ENCODE peak calls at places on chromosomes 2 and 18, in four cellular contexts. Y, U, N and S are unnamed samples.
A peak's percentile ranks its signal among the peaks of the same experiment; 100 is the strongest.

GRCh38 chr2:11713815-11714214 is 32.6 kb upstream of the LPIN1 start:
- DNase-seq in U (no peak), Y (no peak), N (no peak), S (no peak)

GRCh38 chr18:7696846-7697245 is 129.7 kb downstream of the PTPRM start:
- DNase-seq in Y (no peak), U (peak; percentile 24), N (no peak), S (no peak)

GRCh38 chr2:237935740-237936452 is 30.9 kb upstream of the UBE2F start:
- DNase-seq in N (no peak), U (peak; percentile 43), Y (no peak), S (no peak)

GRCh38 chr2:37568565-37568964 is 102.9 kb downstream of the CDC42EP3 start:
- DNase-seq in Y (no peak), U (no peak), N (no peak), S (no peak)

GRCh38 chr2:186887107-186888090 is 38.4 kb upstream of the ZSWIM2 start:
- DNase-seq in N (no peak), U (peak; percentile 98), Y (no peak), S (peak; percentile 63)

GRCh38 chr2:97713296-97714083 is at the start of gene ZAP70:
- DNase-seq in U (no peak), Y (no peak), N (peak; percentile 63), S (peak; percentile 64)

GRCh38 chr2:25938345-25938744 is 44.0 kb downstream of the KIF3C start:
- DNase-seq in U (no peak), Y (no peak), N (no peak), S (peak; percentile 82)

GRCh38 chr2:112881217-112882000 is 29.6 kb upstream of the IL37 start:
- DNase-seq in N (no peak), Y (no peak), U (peak; percentile 70), S (no peak)

GRCh38 chr2:29073913-29074312 is 410 bp downstream of the PCARE start:
- DNase-seq in U (no peak), Y (no peak), N (no peak), S (no peak)

GRCh38 chr2:219495531-219496122 is 3.1 kb upstream of the GMPPA start:
- DNase-seq in U (peak; percentile 73), Y (peak; percentile 55), N (no peak), S (no peak)

GRCh38 chr2:217231212-217231611 is 371.3 kb upstream of the TNP1 start:
- DNase-seq in Y (no peak), U (no peak), N (no peak), S (no peak)

GRCh38 chr2:106163948-106164580 is 30.0 kb downstream of the UXS1 start:
- DNase-seq in N (no peak), Y (no peak), U (no peak), S (no peak)